ENCODE peak calls at places on chromosomes 13 and 19, in nine cellular contexts. One of them, this sample, is unnamed.

GRCh38 chr13:107721436-107721835 is 493.9 kb downstream of the LIG4 start:
- DNase-seq in NCI-H2081 treated with DMSO at 0.1 percent for 48 hours: peak
- DNase-seq in RWPE1: no peak
- DNase-seq in BE2C: no peak
- DNase-seq in activated CD4-positive, CD25-positive, alpha-beta regulatory T cell: no peak
- DNase-seq in WERI-Rb-1: peak
- DNase-seq in HS-5: no peak
- DNase-seq in breast epithelium: no peak
- DNase-seq in uterus: no peak
- DNase-seq in this sample: no peak

GRCh38 chr19:5782322-5782721 is 2.2 kb downstream of the PRR22 start:
- DNase-seq in NCI-H2081 treated with DMSO at 0.1 percent for 48 hours: no peak
- DNase-seq in RWPE1: no peak
- DNase-seq in BE2C: no peak
- DNase-seq in activated CD4-positive, CD25-positive, alpha-beta regulatory T cell: no peak
- DNase-seq in WERI-Rb-1: no peak
- DNase-seq in HS-5: no peak
- DNase-seq in breast epithelium: no peak
- DNase-seq in uterus: no peak
- DNase-seq in this sample: no peak

GRCh38 chr13:80524447-80525215 is 183.7 kb upstream of the SPRY2 start:
- DNase-seq in NCI-H2081 treated with DMSO at 0.1 percent for 48 hours: no peak
- DNase-seq in RWPE1: peak
- DNase-seq in BE2C: no peak
- DNase-seq in activated CD4-positive, CD25-positive, alpha-beta regulatory T cell: no peak
- DNase-seq in WERI-Rb-1: no peak
- DNase-seq in HS-5: no peak
- DNase-seq in breast epithelium: no peak
- DNase-seq in uterus: no peak
- DNase-seq in this sample: no peak

GRCh38 chr13:93620366-93620765 is 393.8 kb downstream of the GPC6 start:
- DNase-seq in NCI-H2081 treated with DMSO at 0.1 percent for 48 hours: no peak
- DNase-seq in RWPE1: no peak
- DNase-seq in BE2C: no peak
- DNase-seq in activated CD4-positive, CD25-positive, alpha-beta regulatory T cell: no peak
- DNase-seq in WERI-Rb-1: no peak
- DNase-seq in HS-5: peak
- DNase-seq in breast epithelium: no peak
- DNase-seq in uterus: no peak
- DNase-seq in this sample: no peak

GRCh38 chr19:38057954-38058690 is 151.1 kb downstream of the SIPA1L3 start:
- DNase-seq in NCI-H2081 treated with DMSO at 0.1 percent for 48 hours: peak
- DNase-seq in RWPE1: no peak
- DNase-seq in BE2C: peak
- DNase-seq in activated CD4-positive, CD25-positive, alpha-beta regulatory T cell: no peak
- DNase-seq in WERI-Rb-1: peak
- DNase-seq in HS-5: no peak
- DNase-seq in breast epithelium: peak
- DNase-seq in uterus: no peak
- DNase-seq in this sample: no peak

GRCh38 chr13:31321457-31321856 is 121.7 kb downstream of the B3GLCT start:
- DNase-seq in NCI-H2081 treated with DMSO at 0.1 percent for 48 hours: no peak
- DNase-seq in RWPE1: no peak
- DNase-seq in BE2C: no peak
- DNase-seq in activated CD4-positive, CD25-positive, alpha-beta regulatory T cell: no peak
- DNase-seq in WERI-Rb-1: no peak
- DNase-seq in HS-5: no peak
- DNase-seq in breast epithelium: no peak
- DNase-seq in uterus: no peak
- DNase-seq in this sample: no peak

GRCh38 chr13:33119022-33119735 is 103.0 kb downstream of the KL start:
- DNase-seq in NCI-H2081 treated with DMSO at 0.1 percent for 48 hours: no peak
- DNase-seq in RWPE1: no peak
- DNase-seq in BE2C: no peak
- DNase-seq in activated CD4-positive, CD25-positive, alpha-beta regulatory T cell: no peak
- DNase-seq in WERI-Rb-1: no peak
- DNase-seq in HS-5: no peak
- DNase-seq in breast epithelium: no peak
- DNase-seq in uterus: no peak
- DNase-seq in this sample: no peak

GRCh38 chr13:92317066-92317465 is 909.5 kb upstream of the GPC6 start:
- DNase-seq in NCI-H2081 treated with DMSO at 0.1 percent for 48 hours: no peak
- DNase-seq in RWPE1: no peak
- DNase-seq in BE2C: no peak
- DNase-seq in activated CD4-positive, CD25-positive, alpha-beta regulatory T cell: no peak
- DNase-seq in WERI-Rb-1: no peak
- DNase-seq in HS-5: no peak
- DNase-seq in breast epithelium: no peak
- DNase-seq in uterus: no peak
- DNase-seq in this sample: no peak